ENCODE peak calls at places on chromosome 3, in seven cellular contexts. D is stimulated activated naive CD8-positive, alpha-beta T cell treated with anti-CD3 and anti-CD28 coated beads, Interleukin-15, Interleukin-2, amounts not matched to agents 100 U/mL and 50 U/mL, for 24 hours; V is breast epithelium; W is amniotic stem cell; Z is AG10803; X is 8988T; B is tibial nerve. U is an unnamed sample.

GRCh38 chr3:34198309-34198708 is 399.9 kb downstream of the PDCD6IP start:
- DNase-seq in Z (no peak), W (no peak), D (no peak), X (no peak), B (no peak), V (no peak), U (no peak)

GRCh38 chr3:127573401-127573800 is 17.1 kb downstream of the TPRA1 start:
- DNase-seq in W (no peak), Z (no peak), B (no peak), D (no peak), X (no peak), V (no peak), U (no peak)

GRCh38 chr3:173257797-173258196 is 116.8 kb upstream of the SPATA16 start:
- DNase-seq in V (no peak), X (no peak), W (no peak), Z (no peak), D (no peak), B (no peak), U (no peak)

GRCh38 chr3:156151824-156152428 is 31.5 kb downstream of the KCNAB1 start:
- DNase-seq in V (peak), W (peak), D (peak), Z (peak), B (peak), X (peak), U (peak)

GRCh38 chr3:161420746-161421145 is 49.4 kb upstream of the SPTSSB start:
- DNase-seq in V (no peak), B (no peak), D (no peak), Z (no peak), X (no peak), W (peak), U (peak)

GRCh38 chr3:12506201-12506600 is 21.9 kb downstream of the TSEN2 start:
- DNase-seq in Z (no peak), W (no peak), X (no peak), V (no peak), B (no peak), D (no peak), U (no peak)

GRCh38 chr3:55488398-55489055 is 1.4 kb upstream of the WNT5A start:
- DNase-seq in D (peak), Z (peak), X (peak), W (peak), V (peak), B (no peak), U (peak)

GRCh38 chr3:68306571-68306970 is 625.8 kb downstream of the TAFA4 start:
- DNase-seq in Z (no peak), W (no peak), B (no peak), D (peak), V (no peak), X (no peak), U (no peak)

GRCh38 chr3:194205675-194206133 is 69.8 kb downstream of the HES1 start:
- DNase-seq in X (no peak), Z (no peak), W (no peak), B (no peak), V (no peak), D (peak), U (no peak)

GRCh38 chr3:8518138-8518537 is 16.5 kb downstream of the LMCD1 start:
- DNase-seq in V (no peak), D (no peak), B (no peak), Z (peak), X (no peak), W (no peak), U (no peak)

GRCh38 chr3:114597012-114597411 is 303.2 kb downstream of the TIGIT start:
- DNase-seq in D (no peak), W (no peak), V (no peak), X (no peak), Z (no peak), B (no peak), U (no peak)

GRCh38 chr3:45612918-45613602 is 18.5 kb downstream of the LIMD1 start:
- DNase-seq in W (no peak), Z (peak), B (no peak), D (no peak), X (no peak), V (no peak), U (no peak)

GRCh38 chr3:122986790-122987189 is 40.8 kb downstream of the SEMA5B start:
- DNase-seq in W (no peak), D (no peak), V (no peak), Z (no peak), B (no peak), X (no peak), U (no peak)

GRCh38 chr3:52870471-52870870 is 26.9 kb downstream of the STIMATE start:
- DNase-seq in V (no peak), B (no peak), Z (no peak), D (no peak), W (no peak), X (no peak), U (no peak)

GRCh38 chr3:190165253-190165652 is 44.6 kb upstream of the P3H2 start:
- DNase-seq in B (no peak), Z (no peak), D (no peak), X (no peak), V (no peak), W (no peak), U (no peak)

U was measured in A549.